ENCODE peak calls at places on chromosomes 5 and 9, in seven cellular contexts. W, X, D, S, U, N and M are unnamed samples.

GRCh38 chr9:81557957-81558791 is 131.2 kb downstream of the TLE1 start:
- DNase-seq in W (no peak), X (no peak), D (peak), S (peak), U (no peak), N (no peak), M (no peak)

GRCh38 chr5:91311697-91312501 is 71.2 kb downstream of the ARRDC3 start:
- DNase-seq in W (peak), X (peak), D (peak), S (peak), U (peak), N (no peak), M (peak)

GRCh38 chr5:162990063-162990462 is 447.3 kb upstream of the CCNG1 start:
- DNase-seq in W (no peak), X (no peak), D (no peak), S (no peak), U (no peak), N (no peak), M (no peak)

GRCh38 chr5:83368317-83368716 is 103.2 kb upstream of the VCAN start:
- DNase-seq in W (no peak), X (no peak), D (peak), S (no peak), U (no peak), N (no peak), M (no peak)

GRCh38 chr9:109520475-109521132 is 22.5 kb upstream of the PTPN3 start:
- DNase-seq in W (peak), X (peak), D (peak), S (peak), U (peak), N (peak), M (peak)

GRCh38 chr9:22916148-22916547 is 469.5 kb downstream of the DMRTA1 start:
- DNase-seq in W (no peak), X (no peak), D (no peak), S (no peak), U (no peak), N (no peak), M (no peak)

GRCh38 chr5:110442856-110443255 is 283.6 kb downstream of the TMEM232 start:
- DNase-seq in W (no peak), X (no peak), D (no peak), S (no peak), U (no peak), N (no peak), M (no peak)

GRCh38 chr5:175466700-175467318 is 11.6 kb upstream of the SFXN1 start:
- DNase-seq in W (no peak), X (no peak), D (peak), S (no peak), U (no peak), N (no peak), M (no peak)

GRCh38 chr9:27785714-27786100 is 212.4 kb upstream of the C9orf72 start:
- DNase-seq in W (no peak), X (peak), D (peak), S (no peak), U (no peak), N (no peak), M (no peak)

GRCh38 chr5:4295663-4296339 is 700.2 kb downstream of the IRX1 start:
- DNase-seq in W (no peak), X (no peak), D (peak), S (no peak), U (peak), N (peak), M (no peak)

GRCh38 chr9:34929506-34930102 is 28.5 kb upstream of the PHF24 start:
- DNase-seq in W (peak), X (no peak), D (peak), S (no peak), U (peak), N (peak), M (peak)

GRCh38 chr9:113471143-113471542 is 7.6 kb downstream of the RGS3 start:
- DNase-seq in W (no peak), X (no peak), D (no peak), S (no peak), U (peak), N (no peak), M (no peak)

GRCh38 chr9:124694394-124695279 is 76.5 kb downstream of the NR6A1 start:
- DNase-seq in W (no peak), X (no peak), D (peak), S (peak), U (no peak), N (no peak), M (peak)

GRCh38 chr9:130982636-130983282 is 26.2 kb upstream of the LAMC3 start:
- DNase-seq in W (no peak), X (no peak), D (no peak), S (no peak), U (no peak), N (no peak), M (no peak)

GRCh38 chr5:179802207-179802883 is 4.3 kb downstream of the MGAT4B start:
- DNase-seq in W (no peak), X (no peak), D (no peak), S (no peak), U (no peak), N (no peak), M (no peak)

GRCh38 chr5:149834246-149834855 is 104.2 kb downstream of the PPARGC1B start:
- DNase-seq in W (peak), X (no peak), D (peak), S (peak), U (peak), N (peak), M (peak)

GRCh38 chr9:4490705-4491620 is 695 bp downstream of the SLC1A1 start:
- DNase-seq in W (peak), X (no peak), D (no peak), S (no peak), U (peak), N (no peak), M (no peak)

GRCh38 chr9:4486176-4486575 is 4.1 kb upstream of the SLC1A1 start:
- DNase-seq in W (no peak), X (no peak), D (no peak), S (no peak), U (no peak), N (no peak), M (no peak)

GRCh38 chr9:4489562-4489918 is 728 bp upstream of the SLC1A1 start:
- DNase-seq in W (no peak), X (no peak), D (peak), S (no peak), U (peak), N (no peak), M (no peak)

GRCh38 chr9:4491621-4491975 is 1.3 kb downstream of the SLC1A1 start:
- DNase-seq in W (no peak), X (no peak), D (no peak), S (peak), U (peak), N (peak), M (no peak)

DNA sequence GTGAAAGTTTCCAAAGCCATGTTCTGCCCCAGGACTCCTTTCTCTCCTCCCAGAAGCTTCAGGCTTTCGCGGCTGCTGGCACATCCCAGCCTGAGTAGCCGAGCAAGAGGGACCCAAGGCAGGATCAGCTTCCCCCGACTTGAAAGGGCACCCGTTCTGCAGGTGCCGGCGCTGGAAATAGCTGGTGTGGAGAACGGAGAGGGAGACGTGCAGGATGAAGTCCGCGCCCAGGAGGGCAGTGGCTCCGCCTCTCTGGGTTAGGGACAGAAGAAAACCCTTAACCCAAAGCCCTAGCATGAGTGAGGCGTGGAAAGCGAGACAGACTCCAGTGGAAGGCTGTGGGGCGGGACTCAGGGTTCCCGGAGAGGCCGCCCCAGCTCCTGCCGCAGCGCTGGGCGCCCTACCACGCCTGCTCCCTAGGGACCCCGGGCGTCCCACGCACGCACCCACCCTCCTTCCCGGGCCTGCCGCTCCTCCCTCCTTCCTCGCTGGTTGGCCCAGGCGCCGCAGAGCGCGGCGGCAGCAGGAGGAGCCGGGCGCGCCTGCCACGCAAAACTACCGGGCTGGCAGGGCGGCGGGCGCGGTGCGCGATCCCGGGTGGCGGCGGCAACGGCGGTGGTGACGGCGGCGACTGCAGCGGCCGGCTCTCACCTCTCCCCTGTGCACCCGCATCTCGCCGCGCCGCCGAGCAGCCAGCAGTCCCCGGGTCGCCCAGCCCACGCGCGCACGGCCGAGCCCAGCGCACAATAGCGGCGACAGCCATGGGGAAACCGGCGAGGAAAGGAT is at the start of gene SLC1A1:
- DNase-seq in W (peak), X (peak), D (peak), S (peak), U (peak), N (no peak), M (no peak)
- TF ChIP-seq EZH2 in W (no peak), X (no peak), D (no peak), S (no peak), U (no peak), N (peak), M (no peak)

GRCh38 chr5:66516535-66516934 is 79.7 kb upstream of the MAST4 start:
- DNase-seq in W (no peak), X (no peak), D (no peak), S (no peak), U (no peak), N (no peak), M (no peak)
- TF ChIP-seq EZH2 in W (no peak), X (no peak), D (no peak), S (no peak), U (no peak), N (no peak), M (no peak)

GRCh38 chr5:7397935-7398334 is 2.0 kb downstream of the ADCY2 start:
- DNase-seq in W (no peak), X (no peak), D (no peak), S (no peak), U (no peak), N (no peak), M (no peak)

GRCh38 chr5:7397005-7397546 is 1.1 kb downstream of the ADCY2 start:
- DNase-seq in W (no peak), X (no peak), D (peak), S (no peak), U (peak), N (no peak), M (no peak)

GRCh38 chr5:7395432-7396168 is at the start of gene ADCY2:
- DNase-seq in W (no peak), X (no peak), D (no peak), S (no peak), U (no peak), N (no peak), M (no peak)

GRCh38 chr5:7394889-7395431 is 978 bp upstream of the ADCY2 start:
- DNase-seq in W (no peak), X (no peak), D (no peak), S (no peak), U (peak), N (no peak), M (no peak)

GRCh38 chr5:7396169-7397004 is 449 bp downstream of the ADCY2 start:
- DNase-seq in W (no peak), X (no peak), D (peak), S (no peak), U (peak), N (no peak), M (no peak)
- TF ChIP-seq EZH2 in W (peak), X (no peak), D (peak), S (no peak), U (no peak), N (no peak), M (peak)

DNA sequence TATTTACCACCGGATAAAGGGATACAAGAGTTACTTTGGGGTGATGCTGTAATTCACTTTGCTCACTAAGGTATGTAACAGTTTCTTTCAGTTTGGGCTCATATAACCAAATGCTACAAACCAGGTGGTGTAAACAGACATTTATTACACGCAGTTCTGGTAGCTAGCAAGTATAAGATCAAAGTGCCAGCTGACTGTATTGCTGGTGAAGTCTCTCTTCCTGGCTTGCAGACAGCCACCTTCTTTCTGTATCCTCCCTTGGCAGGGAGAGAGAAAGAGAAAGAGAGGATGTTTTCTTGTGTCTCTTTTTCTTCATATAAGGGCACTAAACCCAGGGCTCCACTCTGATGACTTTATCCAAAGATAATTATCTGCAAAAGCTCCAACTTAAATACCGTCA is 552.5 kb upstream of the FTMT start:
- DNase-seq in W (no peak), X (no peak), D (no peak), S (no peak), U (no peak), N (no peak), M (no peak)
- TF ChIP-seq EZH2 in W (no peak), X (no peak), D (no peak), S (no peak), U (no peak), N (no peak), M (no peak)

GRCh38 chr9:90057361-90057760 is 452.5 kb downstream of the GADD45G start:
- DNase-seq in W (no peak), X (no peak), D (no peak), S (no peak), U (no peak), N (no peak), M (no peak)

GRCh38 chr9:90058364-90058763 is 453.6 kb downstream of the GADD45G start:
- DNase-seq in W (no peak), X (no peak), D (no peak), S (no peak), U (no peak), N (no peak), M (no peak)

GRCh38 chr9:90053027-90053426 is 448.2 kb downstream of the GADD45G start:
- DNase-seq in W (no peak), X (no peak), D (no peak), S (no peak), U (no peak), N (no peak), M (no peak)

GRCh38 chr9:90055226-90055625 is 450.4 kb downstream of the GADD45G start:
- DNase-seq in W (no peak), X (no peak), D (no peak), S (no peak), U (no peak), N (no peak), M (no peak)

DNA sequence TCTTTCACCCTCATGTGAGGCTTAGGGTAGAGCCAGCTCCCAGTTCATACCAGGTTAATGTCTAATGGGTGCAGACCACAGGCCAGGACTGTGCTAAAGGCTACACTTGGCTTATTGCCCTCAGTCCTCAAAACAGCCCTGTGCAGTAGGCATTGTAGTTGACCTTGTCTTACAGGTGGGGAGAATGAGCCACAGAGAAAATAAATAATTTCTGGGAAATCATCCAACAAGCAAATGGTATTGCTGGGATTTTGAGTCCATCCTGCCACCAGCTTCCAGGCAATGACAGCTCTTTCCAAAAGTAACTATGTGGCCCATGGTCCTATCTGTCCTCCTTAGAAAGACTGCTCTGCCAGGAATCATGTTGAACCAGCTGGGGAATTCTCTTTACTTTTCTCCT is 450.0 kb downstream of the GADD45G start:
- DNase-seq in W (no peak), X (no peak), D (no peak), S (no peak), U (no peak), N (no peak), M (no peak)
- TF ChIP-seq EZH2 in W (no peak), X (no peak), D (no peak), S (no peak), U (no peak), N (no peak), M (no peak)

GRCh38 chr5:1111727-1112289 is at the start of gene SLC12A7:
- DNase-seq in W (peak), X (no peak), D (peak), S (peak), U (peak), N (no peak), M (no peak)
- TF ChIP-seq EZH2 in W (no peak), X (no peak), D (no peak), S (no peak), U (no peak), N (no peak), M (no peak)

GRCh38 chr5:154484393-154484944 is 6.4 kb upstream of the HAND1 start:
- DNase-seq in W (no peak), X (no peak), D (no peak), S (no peak), U (no peak), N (no peak), M (no peak)
- TF ChIP-seq EZH2 in W (peak), X (no peak), D (peak), S (no peak), U (no peak), N (peak), M (no peak)

DNA sequence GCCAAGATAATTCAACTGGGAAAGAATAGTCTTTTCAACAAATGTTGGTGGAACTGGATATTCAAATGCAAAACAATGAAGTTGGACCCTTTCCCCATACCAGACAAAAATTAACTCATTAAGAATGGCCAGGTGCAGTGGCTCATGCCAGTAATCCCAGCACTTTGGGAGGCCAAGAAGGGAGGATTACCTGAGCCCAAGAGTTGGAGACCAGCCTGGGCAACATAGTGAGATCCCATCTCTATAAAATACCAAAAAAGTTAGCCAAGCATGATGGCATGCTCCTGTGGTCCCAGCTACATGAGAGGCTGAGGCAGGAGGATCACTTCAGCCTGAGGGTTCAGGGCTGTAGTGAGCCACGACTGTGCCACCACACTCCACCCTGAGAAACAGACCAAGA is 24.2 kb downstream of the SERINC5 start:
- DNase-seq in W (no peak), X (no peak), D (no peak), S (no peak), U (no peak), N (no peak), M (no peak)
- TF ChIP-seq EZH2 in W (no peak), X (no peak), D (no peak), S (no peak), U (no peak), N (no peak), M (no peak)

GRCh38 chr5:123099514-123100151 is 10.6 kb downstream of the PRDM6 start:
- DNase-seq in W (no peak), X (no peak), D (peak), S (no peak), U (peak), N (no peak), M (no peak)

GRCh38 chr5:123097483-123097870 is 8.4 kb downstream of the PRDM6 start:
- DNase-seq in W (no peak), X (no peak), D (no peak), S (no peak), U (no peak), N (no peak), M (no peak)

GRCh38 chr5:123095694-123096120 is 6.7 kb downstream of the PRDM6 start:
- DNase-seq in W (no peak), X (no peak), D (no peak), S (no peak), U (no peak), N (no peak), M (no peak)

GRCh38 chr5:123098767-123099513 is 9.9 kb downstream of the PRDM6 start:
- DNase-seq in W (no peak), X (no peak), D (peak), S (no peak), U (peak), N (no peak), M (no peak)

DNA sequence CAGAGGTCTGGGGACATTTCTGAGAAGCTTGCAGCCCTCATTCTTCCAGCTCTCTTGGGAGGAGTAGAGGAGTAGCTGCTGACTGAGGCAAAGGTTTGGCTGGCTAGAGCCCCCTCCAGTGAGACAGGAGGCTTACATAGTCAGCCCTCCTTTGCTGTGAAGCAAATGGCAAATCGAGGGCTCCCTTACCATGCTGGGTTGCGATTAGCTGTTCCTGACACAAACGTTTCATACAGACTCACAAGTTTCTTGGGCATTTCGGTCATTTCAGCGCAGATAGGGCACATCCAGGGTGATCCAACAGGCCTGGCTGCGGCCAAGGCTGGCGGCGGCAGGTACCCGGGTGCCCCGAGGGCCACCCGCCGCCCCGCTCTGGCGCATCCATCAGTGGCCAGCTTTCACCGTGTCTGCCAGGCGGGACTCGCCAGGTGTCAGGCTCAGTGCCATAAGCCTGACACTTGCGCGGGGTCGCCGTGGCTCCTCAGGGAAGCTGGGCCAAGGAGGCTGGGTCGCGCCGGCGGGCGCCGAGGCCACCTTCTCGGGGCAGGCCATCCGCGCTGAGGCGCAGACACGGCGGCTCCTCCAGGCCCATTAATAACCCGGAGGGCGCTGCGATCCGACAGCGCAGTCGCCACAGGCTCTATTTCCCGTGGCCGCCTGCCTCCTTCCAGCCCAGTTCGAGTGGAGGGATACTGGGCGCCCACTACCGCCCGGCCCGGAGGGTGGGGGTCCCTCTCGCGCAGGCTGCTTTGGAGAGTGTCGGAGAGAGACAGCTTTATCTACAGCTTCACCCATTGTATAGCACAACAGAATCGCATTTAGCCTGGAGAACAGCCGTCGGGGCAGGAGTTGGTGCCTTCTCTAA is 9.1 kb downstream of the PRDM6 start:
- DNase-seq in W (no peak), X (no peak), D (no peak), S (no peak), U (no peak), N (no peak), M (no peak)
- TF ChIP-seq EZH2 in W (peak), X (no peak), D (no peak), S (no peak), U (no peak), N (peak), M (no peak)

GRCh38 chr5:18551716-18552115 is 917.5 kb downstream of the TAF11L14 start:
- DNase-seq in W (no peak), X (no peak), D (no peak), S (no peak), U (no peak), N (no peak), M (no peak)
- TF ChIP-seq EZH2 in W (no peak), X (no peak), D (no peak), S (no peak), U (no peak), N (no peak), M (no peak)